ENCODE peak calls at places on chromosomes 6 and 20, in ten cellular contexts. P is stimulated activated CD8-positive, alpha-beta memory T cell treated with anti-CD3 and anti-CD28 coated beads, Interleukin-15, amount 100 ng/mL, for 24 hours; Q is AG09309; L is GM12865; R is kidney; U is NCI-H2029; G is ureter; A is T-helper 1 cell; O is GM10248; I is hypothalamus. J is an unnamed sample.

GRCh38 chr20:17466641-17467040 is 64.5 kb downstream of the BFSP1 start:
- DNase-seq in P (no peak), Q (no peak), L (no peak), R (no peak), U (no peak), G (no peak), A (no peak), O (no peak), I (no peak), J (no peak)

GRCh38 chr20:25538838-25539665 is 46.3 kb downstream of the NINL start:
- DNase-seq in P (no peak), Q (no peak), L (peak), R (no peak), U (no peak), G (no peak), A (no peak), O (no peak), I (no peak), J (no peak)

GRCh38 chr6:8993111-8993510 is 557.8 kb upstream of the SLC35B3 start:
- DNase-seq in P (no peak), Q (no peak), L (no peak), R (no peak), U (no peak), G (no peak), A (no peak), O (no peak), I (no peak), J (no peak)

GRCh38 chr6:14703586-14703985 is 542.3 kb upstream of the JARID2 start:
- DNase-seq in P (no peak), Q (peak), L (no peak), R (no peak), U (no peak), G (no peak), A (no peak), O (no peak), I (no peak), J (no peak)

GRCh38 chr6:130679684-130680083 is 147.5 kb upstream of the SMLR1 start:
- DNase-seq in P (no peak), Q (no peak), L (no peak), R (no peak), U (no peak), G (no peak), A (no peak), O (no peak), I (no peak), J (no peak)

GRCh38 chr20:45833883-45834796 is 541 bp downstream of the SNX21 start:
- DNase-seq in P (peak), Q (no peak), L (peak), R (peak), U (no peak), G (peak), A (no peak), O (peak), I (peak), J (peak)

GRCh38 chr6:17042422-17043147 is 59.3 kb upstream of the STMND1 start:
- DNase-seq in P (no peak), Q (no peak), L (no peak), R (no peak), U (no peak), G (no peak), A (no peak), O (no peak), I (peak), J (peak)

GRCh38 chr20:46324960-46325703 is 16.8 kb upstream of the CDH22 start:
- DNase-seq in P (no peak), Q (no peak), L (peak), R (no peak), U (no peak), G (no peak), A (no peak), O (no peak), I (no peak), J (peak)

GRCh38 chr6:122268394-122268793 is 131.1 kb upstream of the HSF2 start:
- DNase-seq in P (no peak), Q (no peak), L (no peak), R (no peak), U (no peak), G (no peak), A (no peak), O (no peak), I (no peak), J (no peak)

J was measured in EL.